ENCODE peak calls at places on chromosome 17, in four cellular contexts. One of them, this sample, is unnamed.

GRCh38 chr17:79995691-79996090 is 40.0 kb downstream of the TBC1D16 start:
- DNase-seq in cardiac fibroblast: no peak
- DNase-seq in colonic mucosa: no peak
- DNase-seq in NCI-H1417: no peak
- DNase-seq in this sample: no peak

GRCh38 chr17:223723-224471 is 42.4 kb upstream of the DOC2B start:
- DNase-seq in cardiac fibroblast: no peak
- DNase-seq in NCI-H1417: no peak
- DNase-seq in colonic mucosa: no peak
- DNase-seq in this sample: no peak

GRCh38 chr17:20266806-20267458 is 200.4 kb downstream of the LGALS9B start:
- DNase-seq in colonic mucosa: no peak
- DNase-seq in NCI-H1417: peak
- DNase-seq in cardiac fibroblast: peak
- DNase-seq in this sample: peak

GRCh38 chr17:76271669-76272540 is 6.8 kb downstream of the UBALD2 start:
- DNase-seq in NCI-H1417: no peak
- DNase-seq in colonic mucosa: no peak
- DNase-seq in cardiac fibroblast: peak
- DNase-seq in this sample: no peak

GRCh38 chr17:20191066-20191465 is 181.9 kb downstream of the SPECC1 start:
- DNase-seq in colonic mucosa: no peak
- DNase-seq in cardiac fibroblast: peak
- DNase-seq in NCI-H1417: no peak
- DNase-seq in this sample: no peak

GRCh38 chr17:76151896-76152454 is 10.9 kb upstream of the FOXJ1 start:
- DNase-seq in cardiac fibroblast: no peak
- DNase-seq in NCI-H1417: no peak
- DNase-seq in colonic mucosa: no peak
- DNase-seq in this sample: no peak

GRCh38 chr17:15398291-15398690 is 56.9 kb upstream of the TEKT3 start:
- DNase-seq in cardiac fibroblast: peak
- DNase-seq in NCI-H1417: no peak
- DNase-seq in colonic mucosa: no peak
- DNase-seq in this sample: peak

GRCh38 chr17:20300399-20301037 is 166.8 kb downstream of the LGALS9B start:
- DNase-seq in cardiac fibroblast: peak
- DNase-seq in colonic mucosa: no peak
- DNase-seq in NCI-H1417: no peak
- DNase-seq in this sample: no peak

GRCh38 chr17:75933836-75934235 is 7.0 kb downstream of the FBF1 start:
- DNase-seq in NCI-H1417: no peak
- DNase-seq in cardiac fibroblast: no peak
- DNase-seq in colonic mucosa: no peak
- DNase-seq in this sample: no peak

GRCh38 chr17:1177099-1177996 is 2.4 kb downstream of the ABR start:
- DNase-seq in NCI-H1417: no peak
- DNase-seq in colonic mucosa: no peak
- DNase-seq in cardiac fibroblast: peak
- DNase-seq in this sample: no peak

GRCh38 chr17:42754782-42755181 is 6.2 kb upstream of the RAMP2 start:
- DNase-seq in colonic mucosa: no peak
- DNase-seq in NCI-H1417: no peak
- DNase-seq in cardiac fibroblast: peak
- DNase-seq in this sample: no peak

GRCh38 chr17:46940692-46941404 is 17.9 kb downstream of the GOSR2 start:
- DNase-seq in cardiac fibroblast: peak
- DNase-seq in NCI-H1417: peak
- DNase-seq in colonic mucosa: peak
- DNase-seq in this sample: peak

GRCh38 chr17:78377858-78378224 is 608 bp upstream of the PGS1 start:
- DNase-seq in NCI-H1417: no peak
- DNase-seq in colonic mucosa: no peak
- DNase-seq in cardiac fibroblast: no peak
- DNase-seq in this sample: no peak

GRCh38 chr17:1030684-1031557 is 34.0 kb downstream of the TIMM22 start:
- DNase-seq in NCI-H1417: no peak
- DNase-seq in colonic mucosa: no peak
- DNase-seq in cardiac fibroblast: peak
- DNase-seq in this sample: no peak

GRCh38 chr17:74875155-74875969 is 2.6 kb upstream of the FDXR start:
- DNase-seq in colonic mucosa: no peak
- DNase-seq in NCI-H1417: no peak
- DNase-seq in cardiac fibroblast: no peak
- DNase-seq in this sample: no peak

GRCh38 chr17:81035389-81036127 is 607 bp downstream of the BAIAP2 start:
- DNase-seq in cardiac fibroblast: peak
- DNase-seq in colonic mucosa: no peak
- DNase-seq in NCI-H1417: peak
- DNase-seq in this sample: no peak

GRCh38 chr17:47618416-47618815 is 31.3 kb upstream of the KPNB1 start:
- DNase-seq in NCI-H1417: peak
- DNase-seq in cardiac fibroblast: peak
- DNase-seq in colonic mucosa: no peak
- DNase-seq in this sample: no peak

GRCh38 chr17:68391561-68392268 is 65.6 kb downstream of the WIPI1 start:
- DNase-seq in NCI-H1417: no peak
- DNase-seq in colonic mucosa: peak
- DNase-seq in cardiac fibroblast: peak
- DNase-seq in this sample: no peak

GRCh38 chr17:41583137-41584127 is 3.3 kb downstream of the KRT14 start:
- DNase-seq in cardiac fibroblast: no peak
- DNase-seq in NCI-H1417: no peak
- DNase-seq in colonic mucosa: peak
- DNase-seq in this sample: no peak

GRCh38 chr17:67546578-67547527 is 169.8 kb downstream of the PITPNC1 start:
- DNase-seq in NCI-H1417: no peak
- DNase-seq in cardiac fibroblast: peak
- DNase-seq in colonic mucosa: peak
- DNase-seq in this sample: no peak

GRCh38 chr17:82440377-82440981 is 10.1 kb downstream of the CYBC1 start:
- DNase-seq in cardiac fibroblast: no peak
- DNase-seq in NCI-H1417: no peak
- DNase-seq in colonic mucosa: peak
- DNase-seq in this sample: no peak

GRCh38 chr17:55160501-55160900 is 104.3 kb upstream of the HLF start:
- DNase-seq in colonic mucosa: no peak
- DNase-seq in cardiac fibroblast: no peak
- DNase-seq in NCI-H1417: no peak
- DNase-seq in this sample: no peak

GRCh38 chr17:51120357-51120738 is 320 bp downstream of the SPAG9 start:
- DNase-seq in NCI-H1417: peak
- DNase-seq in colonic mucosa: peak
- DNase-seq in cardiac fibroblast: no peak
- DNase-seq in this sample: peak

GRCh38 chr17:44501866-44502265 is 1.3 kb downstream of the GPATCH8 start:
- DNase-seq in NCI-H1417: peak
- DNase-seq in cardiac fibroblast: peak
- DNase-seq in colonic mucosa: no peak
- DNase-seq in this sample: no peak

GRCh38 chr17:27889711-27890251 is 3.4 kb downstream of the LYRM9 start:
- DNase-seq in colonic mucosa: no peak
- DNase-seq in NCI-H1417: no peak
- DNase-seq in cardiac fibroblast: no peak
- DNase-seq in this sample: no peak

GRCh38 chr17:2782030-2782429 is 14.2 kb upstream of the RAP1GAP2 start:
- DNase-seq in colonic mucosa: no peak
- DNase-seq in NCI-H1417: no peak
- DNase-seq in cardiac fibroblast: peak
- DNase-seq in this sample: no peak

GRCh38 chr17:19338031-19338990 is 24.2 kb downstream of the B9D1 start:
- DNase-seq in colonic mucosa: peak
- DNase-seq in NCI-H1417: peak
- DNase-seq in cardiac fibroblast: peak
- DNase-seq in this sample: no peak

GRCh38 chr17:59607817-59608403 is 11.8 kb upstream of the CLTC start:
- DNase-seq in cardiac fibroblast: no peak
- DNase-seq in NCI-H1417: peak
- DNase-seq in colonic mucosa: peak
- DNase-seq in this sample: no peak

GRCh38 chr17:14304876-14305636 is 4.2 kb downstream of the HS3ST3B1 start:
- DNase-seq in cardiac fibroblast: no peak
- DNase-seq in NCI-H1417: no peak
- DNase-seq in colonic mucosa: no peak
- DNase-seq in this sample: no peak

GRCh38 chr17:79621151-79621940 is 10.5 kb upstream of the RBFOX3 start:
- DNase-seq in colonic mucosa: no peak
- DNase-seq in NCI-H1417: no peak
- DNase-seq in cardiac fibroblast: no peak
- DNase-seq in this sample: no peak

GRCh38 chr17:48014603-48015037 is 23.0 kb downstream of the COPZ2 start:
- DNase-seq in NCI-H1417: peak
- DNase-seq in cardiac fibroblast: no peak
- DNase-seq in colonic mucosa: no peak
- DNase-seq in this sample: no peak

GRCh38 chr17:41863074-41863843 is 2.0 kb downstream of the KLHL11 start:
- DNase-seq in NCI-H1417: peak
- DNase-seq in cardiac fibroblast: no peak
- DNase-seq in colonic mucosa: no peak
- DNase-seq in this sample: no peak

GRCh38 chr17:17213775-17214174 is 7.6 kb upstream of the PLD6 start:
- DNase-seq in colonic mucosa: no peak
- DNase-seq in NCI-H1417: no peak
- DNase-seq in cardiac fibroblast: no peak
- DNase-seq in this sample: no peak

GRCh38 chr17:79544142-79544914 is 66.5 kb downstream of the RBFOX3 start:
- DNase-seq in cardiac fibroblast: no peak
- DNase-seq in NCI-H1417: no peak
- DNase-seq in colonic mucosa: no peak
- DNase-seq in this sample: no peak

GRCh38 chr17:14616508-14616907 is 315.6 kb downstream of the HS3ST3B1 start:
- DNase-seq in colonic mucosa: no peak
- DNase-seq in NCI-H1417: no peak
- DNase-seq in cardiac fibroblast: no peak
- DNase-seq in this sample: no peak

GRCh38 chr17:9132944-9133610 is 111.8 kb downstream of the NTN1 start:
- DNase-seq in cardiac fibroblast: no peak
- DNase-seq in colonic mucosa: no peak
- DNase-seq in NCI-H1417: peak
- DNase-seq in this sample: no peak

GRCh38 chr17:78671607-78672404 is 94.6 kb upstream of the DNAH17 start:
- DNase-seq in cardiac fibroblast: peak
- DNase-seq in colonic mucosa: no peak
- DNase-seq in NCI-H1417: no peak
- DNase-seq in this sample: no peak